ENCODE peak calls at places on chromosomes 4 and X, in six cellular contexts. B, V, J, A, M and D are unnamed samples.

GRCh38 chr4:127229866-127230608 is 402.7 kb upstream of the INTU start:
- DNase-seq in A (no peak), V (no peak), M (no peak), J (no peak), B (no peak), D (no peak)

GRCh38 chr4:13368262-13368661 is 115.9 kb downstream of the RAB28 start:
- DNase-seq in M (no peak), V (no peak), B (no peak), J (no peak), A (no peak), D (no peak)

GRCh38 chrX:39577976-39578962 is 519.5 kb downstream of the BCOR start:
- DNase-seq in B (no peak), A (no peak), V (peak), M (peak), J (no peak), D (no peak)

GRCh38 chrX:41556958-41557357 is 109.8 kb downstream of the NYX start:
- DNase-seq in B (no peak), M (no peak), V (no peak), J (no peak), A (no peak), D (no peak)

GRCh38 chrX:7515681-7516413 is 327.1 kb upstream of the VCX start:
- DNase-seq in J (no peak), A (no peak), B (no peak), V (no peak), M (no peak), D (no peak)

GRCh38 chr4:135050086-135050717 is 848.6 kb upstream of the PABPC4L start:
- DNase-seq in B (no peak), V (no peak), J (no peak), A (no peak), M (no peak), D (no peak)

GRCh38 chrX:16825306-16826035 is 39.2 kb downstream of the TXLNG start:
- DNase-seq in A (no peak), M (no peak), J (no peak), B (no peak), V (no peak), D (no peak)

GRCh38 chrX:24566233-24566632 is 80.9 kb downstream of the PCYT1B start:
- DNase-seq in B (no peak), J (no peak), A (no peak), V (no peak), M (no peak), D (no peak)

GRCh38 chr4:112085156-112086035 is 59.9 kb upstream of the FAM241A start:
- DNase-seq in A (no peak), M (no peak), V (no peak), J (no peak), B (no peak), D (no peak)

GRCh38 chr4:187370918-187371317 is 624.7 kb upstream of the ZFP42 start:
- DNase-seq in M (no peak), J (no peak), A (no peak), B (no peak), V (no peak), D (no peak)

GRCh38 chr4:48079972-48080391 is 54.1 kb downstream of the TXK start:
- DNase-seq in V (no peak), M (no peak), A (no peak), J (peak), B (peak), D (no peak)

GRCh38 chrX:9416562-9417319 is 48.1 kb upstream of the TBL1X start:
- DNase-seq in A (no peak), V (no peak), B (no peak), M (no peak), J (no peak), D (no peak)

GRCh38 chrX:37652053-37652452 is 33.5 kb upstream of the XK start:
- DNase-seq in A (no peak), V (no peak), M (no peak), B (no peak), J (no peak), D (no peak)

GRCh38 chr4:48037117-48037462 is 20.5 kb downstream of the NIPAL1 start:
- DNase-seq in V (no peak), A (no peak), M (no peak), J (no peak), B (no peak), D (no peak)

GRCh38 chr4:156581282-156581681 is 390.3 kb downstream of the PDGFC start:
- DNase-seq in M (no peak), J (no peak), A (no peak), B (no peak), V (no peak), D (no peak)

GRCh38 chr4:173880897-173881296 is 350.9 kb upstream of the HAND2 start:
- DNase-seq in M (no peak), A (no peak), B (no peak), J (no peak), V (no peak), D (no peak)

GRCh38 chr4:26993967-26994366 is 133.3 kb downstream of the STIM2 start:
- DNase-seq in V (no peak), A (no peak), B (no peak), J (no peak), M (no peak), D (no peak)

GRCh38 chr4:99979872-99980271 is 29.8 kb upstream of the H2AZ1 start:
- DNase-seq in V (no peak), B (no peak), A (no peak), J (peak), M (no peak), D (no peak)

GRCh38 chr4:109914356-109914755 is 1.7 kb downstream of the EGF start:
- DNase-seq in J (no peak), B (no peak), M (no peak), A (no peak), V (no peak), D (no peak)

GRCh38 chrX:136816970-136817369 is 36.2 kb upstream of the ARHGEF6 start:
- DNase-seq in B (no peak), J (no peak), V (no peak), A (no peak), M (no peak), D (no peak)

GRCh38 chrX:69618803-69619202 is 2.9 kb downstream of the EDA start:
- DNase-seq in J (no peak), V (no peak), M (peak), A (no peak), B (no peak), D (no peak)
- TF ChIP-seq CTCF in J (peak), V (peak), M (peak), A (no peak), B (no peak), D (no peak)

GRCh38 chr4:184815046-184815877 is 10.5 kb downstream of the ACSL1 start:
- DNase-seq in B (no peak), J (peak), V (no peak), M (peak), A (peak), D (no peak)
- TF ChIP-seq CTCF in B (no peak), J (no peak), V (no peak), M (no peak), A (no peak), D (no peak)

GRCh38 chrX:111823068-111823467 is 52.9 kb upstream of the TRPC5OS start:
- DNase-seq in B (no peak), A (no peak), J (no peak), M (no peak), V (no peak), D (no peak)
- TF ChIP-seq CTCF in B (no peak), A (no peak), J (no peak), M (peak), V (no peak), D (no peak)

DNA sequence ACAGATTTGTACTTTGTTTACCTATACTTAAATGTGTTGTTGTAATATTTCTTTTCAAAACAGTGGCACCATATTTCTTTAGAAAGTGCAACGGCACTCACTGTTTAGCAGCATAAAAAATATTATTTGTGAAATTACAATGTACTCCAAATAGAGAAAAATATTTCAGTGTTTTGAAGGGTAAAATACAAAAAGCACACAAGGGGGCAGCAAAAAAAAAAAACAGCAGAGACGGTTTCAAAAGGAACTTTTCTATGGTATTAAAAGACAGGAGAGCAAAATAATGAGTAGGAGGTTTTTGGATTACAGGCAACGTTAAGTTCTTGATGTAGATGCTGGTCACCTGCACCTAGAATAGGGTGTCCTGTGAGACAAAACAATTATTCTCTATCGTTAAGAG is 2.0 kb downstream of the NUDT11 start:
- DNase-seq in V (no peak), B (no peak), A (no peak), J (no peak), M (no peak), D (no peak)
- TF ChIP-seq CTCF in V (no peak), B (no peak), A (no peak), J (no peak), M (no peak), D (no peak)